ENCODE peak calls at places on chromosomes 7 and 10, in four cellular contexts. T, N, M and L are unnamed samples.

GRCh38 chr7:31933481-31933880 is 136.7 kb downstream of the PDE1C start:
- DNase-seq in N (no peak), M (no peak), T (peak), L (no peak)

GRCh38 chr10:34219860-34220518 is 595.1 kb downstream of the PARD3 start:
- DNase-seq in M (no peak), N (no peak), T (no peak), L (no peak)

GRCh38 chr7:117068511-117069155 is 115.3 kb downstream of the ST7 start:
- DNase-seq in N (no peak), T (no peak), M (no peak), L (no peak)

GRCh38 chr10:113273877-113274829 is 278.7 kb upstream of the HABP2 start:
- DNase-seq in M (no peak), N (no peak), T (no peak), L (no peak)

GRCh38 chr7:142188846-142189245 is 69.0 kb downstream of the PRSS58 start:
- DNase-seq in M (no peak), T (peak), N (no peak), L (peak)

GRCh38 chr7:138460649-138461607 is 869 bp downstream of the TRIM24 start:
- DNase-seq in M (no peak), N (peak), T (peak), L (no peak)

GRCh38 chr7:138776156-138776833 is 21.5 kb upstream of the TMEM213 start:
- DNase-seq in M (no peak), T (no peak), N (no peak), L (no peak)

GRCh38 chr7:55473935-55474334 is 98.4 kb downstream of the VOPP1 start:
- DNase-seq in M (no peak), T (no peak), N (no peak), L (no peak)

GRCh38 chr10:91540714-91541113 is 92.2 kb downstream of the PPP1R3C start:
- DNase-seq in M (no peak), N (no peak), T (no peak), L (no peak)

GRCh38 chr7:31850066-31850465 is 163.1 kb downstream of the PPP1R17 start:
- DNase-seq in T (no peak), M (no peak), N (no peak), L (no peak)

GRCh38 chr7:139294241-139294640 is 46.9 kb upstream of the FMC1 start:
- DNase-seq in T (no peak), N (no peak), M (no peak), L (no peak)

GRCh38 chr7:81114682-81115081 is 195.8 kb upstream of the SEMA3C start:
- DNase-seq in N (no peak), M (no peak), T (no peak), L (no peak)

GRCh38 chr10:124595143-124595883 is 133.7 kb downstream of the LHPP start:
- DNase-seq in N (peak), M (no peak), T (no peak), L (no peak)
- TF ChIP-seq SMC3 in N (no peak), M (no peak), T (no peak), L (no peak)

DNA sequence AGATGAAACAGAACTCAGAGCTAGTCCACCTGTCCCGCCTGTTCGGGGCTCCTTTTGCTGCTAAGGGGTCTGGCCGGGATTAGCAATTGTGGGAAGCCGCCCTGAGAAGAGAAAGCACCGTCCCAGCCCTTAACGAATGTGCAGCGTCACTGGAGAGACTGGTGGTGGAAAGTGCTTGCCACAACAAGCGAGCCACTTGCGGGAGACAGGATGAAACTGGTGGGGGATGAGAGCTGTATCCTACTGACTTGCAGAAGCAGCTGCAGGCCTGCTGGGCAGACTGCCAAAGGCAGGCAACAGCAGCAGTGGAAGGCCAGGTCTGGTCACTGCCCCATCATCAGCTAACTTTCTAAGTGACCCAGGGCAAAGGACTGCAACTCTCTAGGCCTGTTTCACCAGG is 95.4 kb downstream of the FAM53B start:
- DNase-seq in N (peak), M (peak), T (no peak), L (no peak)
- TF ChIP-seq HDAC2 in N (no peak), M (no peak), T (no peak), L (no peak)

GRCh38 chr10:52314822-52315552 is 906 bp downstream of the DKK1 start:
- DNase-seq in N (no peak), M (no peak), T (peak), L (no peak)
- TF ChIP-seq SMC3 in N (no peak), M (no peak), T (no peak), L (no peak)

GRCh38 chr7:12716134-12716667 is 28.8 kb downstream of the ARL4A start:
- DNase-seq in N (peak), T (peak), M (no peak), L (no peak)

GRCh38 chr7:12714436-12714737 is 27.0 kb downstream of the ARL4A start:
- DNase-seq in N (peak), T (no peak), M (no peak), L (no peak)

GRCh38 chr7:12716722-12717121 is 29.3 kb downstream of the ARL4A start:
- DNase-seq in T (no peak), N (peak), M (no peak), L (no peak)

GRCh38 chr7:12713625-12714435 is 26.4 kb downstream of the ARL4A start:
- DNase-seq in T (peak), N (peak), M (no peak), L (no peak)

GRCh38 chr7:12715372-12716133 is 28.1 kb downstream of the ARL4A start:
- DNase-seq in M (no peak), T (peak), N (peak), L (peak)
- TF ChIP-seq HDAC2 in M (no peak), T (no peak), N (peak), L (no peak)

GRCh38 chr10:57973451-57973850 is 294.2 kb downstream of the IPMK start:
- DNase-seq in N (no peak), M (no peak), T (no peak), L (no peak)

GRCh38 chr10:57968328-57969016 is 299.2 kb downstream of the IPMK start:
- DNase-seq in N (no peak), M (no peak), T (no peak), L (no peak)

GRCh38 chr10:57977262-57977661 is 290.4 kb downstream of the IPMK start:
- DNase-seq in M (no peak), T (no peak), N (no peak), L (no peak)

DNA sequence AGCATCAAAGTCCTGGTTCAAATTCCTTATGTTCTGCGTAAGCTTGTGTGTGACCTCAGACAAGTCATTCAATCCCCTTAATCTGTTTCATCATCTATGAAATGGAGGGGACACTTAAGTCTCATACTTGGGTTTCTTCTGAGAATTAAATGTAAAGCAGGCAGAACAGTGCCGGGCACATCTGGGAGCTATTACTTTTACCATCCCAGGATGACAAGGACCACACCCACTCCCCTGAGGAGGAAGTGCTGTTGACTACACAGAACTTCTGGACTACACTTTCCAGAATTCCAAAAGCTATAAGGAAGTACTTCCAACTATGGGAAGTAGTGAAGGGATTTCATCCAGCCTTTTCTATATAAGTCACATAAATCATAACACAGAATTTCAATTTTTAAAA is 294.9 kb downstream of the IPMK start:
- DNase-seq in T (no peak), M (no peak), N (no peak), L (no peak)
- TF ChIP-seq SMC3 in T (no peak), M (no peak), N (no peak), L (no peak)

DNA sequence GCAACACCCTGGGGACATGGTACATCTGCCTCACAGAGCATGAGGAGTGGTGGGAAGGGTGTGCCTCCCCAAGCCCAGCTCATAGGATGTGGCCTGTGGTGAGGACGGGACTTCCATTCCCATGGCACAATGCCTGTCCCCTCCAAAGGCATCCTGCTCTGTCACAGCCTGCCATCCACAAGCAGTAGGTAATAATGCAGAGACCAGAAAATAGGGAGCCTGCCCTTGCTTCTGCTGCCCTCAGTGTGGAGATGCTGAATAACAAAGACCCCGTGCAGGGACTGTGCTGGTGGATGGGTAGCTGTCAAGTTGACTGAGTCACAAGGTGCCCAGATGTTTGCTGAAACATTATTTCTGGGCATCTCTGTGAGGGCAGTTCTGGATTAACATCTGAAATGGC is 199.9 kb upstream of the GRB10 start:
- DNase-seq in N (peak), M (no peak), T (peak), L (no peak)
- TF ChIP-seq HDAC2 in N (no peak), M (no peak), T (no peak), L (no peak)

DNA sequence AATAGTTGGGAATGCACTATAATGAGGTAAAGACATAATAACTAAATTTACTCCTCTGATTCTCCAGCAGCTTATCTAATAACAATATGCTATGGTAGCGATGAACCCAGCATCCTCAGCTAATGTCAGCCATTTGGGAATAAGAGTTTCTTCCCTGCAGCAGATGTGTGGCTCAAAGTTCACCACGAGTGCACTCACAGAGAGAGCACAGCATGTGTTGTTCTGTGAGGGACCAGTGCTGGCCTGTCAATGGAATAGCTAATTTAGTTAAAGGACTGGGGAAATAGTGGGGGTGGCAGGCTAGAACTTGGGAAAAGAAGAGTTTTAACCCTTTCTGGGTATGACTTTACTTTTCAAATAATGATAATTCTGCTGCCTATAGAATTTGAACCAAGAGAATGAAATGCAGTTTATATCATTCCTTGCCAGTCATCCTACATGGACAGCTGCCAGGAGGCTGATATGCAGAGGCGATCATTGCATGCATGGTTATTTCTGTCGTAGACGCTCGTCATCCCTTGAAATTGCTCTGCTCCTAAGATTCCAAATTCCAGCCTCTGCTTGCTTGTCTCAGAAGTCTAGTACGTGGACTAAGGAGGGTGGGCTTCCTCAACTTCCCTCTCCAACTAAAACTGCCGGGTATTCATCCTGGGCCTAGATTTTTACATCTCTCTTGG is 355.6 kb downstream of the RNLS start:
- DNase-seq in N (peak), M (no peak), T (peak), L (no peak)
- TF ChIP-seq SMC3 in N (no peak), M (no peak), T (no peak), L (no peak)